ENCODE peak calls at places on chromosomes 2 and 18, in four cellular contexts. One of them, this sample, is unnamed.

GRCh38 chr18:9474103-9474982 is 970 bp upstream of the RALBP1 start:
- DNase-seq in NCI-H2029: peak; percentile 53
- DNase-seq in T-helper 22 cell: no peak
- DNase-seq in nucleus accumbens: no peak
- DNase-seq in this sample: no peak

GRCh38 chr2:143702931-143703330 is 573.7 kb downstream of the ARHGAP15 start:
- DNase-seq in NCI-H2029: no peak
- DNase-seq in T-helper 22 cell: no peak
- DNase-seq in nucleus accumbens: no peak
- DNase-seq in this sample: no peak

GRCh38 chr2:23620841-23621341 is 235.9 kb downstream of the KLHL29 start:
- DNase-seq in NCI-H2029: no peak
- DNase-seq in T-helper 22 cell: no peak
- DNase-seq in nucleus accumbens: no peak
- DNase-seq in this sample: no peak

GRCh38 chr2:183209395-183210028 is 85.3 kb downstream of the NUP35 start:
- DNase-seq in NCI-H2029: no peak
- DNase-seq in T-helper 22 cell: no peak
- DNase-seq in nucleus accumbens: no peak
- DNase-seq in this sample: no peak

GRCh38 chr2:154439156-154439555 is 259.3 kb upstream of the KCNJ3 start:
- DNase-seq in NCI-H2029: no peak
- DNase-seq in T-helper 22 cell: no peak
- DNase-seq in nucleus accumbens: no peak
- DNase-seq in this sample: no peak

GRCh38 chr2:117411983-117412382 is 402.5 kb upstream of the DDX18 start:
- DNase-seq in NCI-H2029: no peak
- DNase-seq in T-helper 22 cell: no peak
- DNase-seq in nucleus accumbens: no peak
- DNase-seq in this sample: no peak

GRCh38 chr2:9556121-9556869 is 665 bp upstream of the ADAM17 start:
- DNase-seq in NCI-H2029: peak; percentile 55
- DNase-seq in T-helper 22 cell: no peak
- DNase-seq in nucleus accumbens: no peak
- DNase-seq in this sample: no peak

GRCh38 chr2:238164906-238165287 is 6.1 kb downstream of the ERFE start:
- DNase-seq in NCI-H2029: no peak
- DNase-seq in T-helper 22 cell: no peak
- DNase-seq in nucleus accumbens: no peak
- DNase-seq in this sample: no peak

This sample was measured in posterior cingulate gyrus.